ENCODE peak calls at places on chromosome 9, in five cellular contexts. One of them, this sample, is unnamed.

GRCh38 chr9:113603773-113604172 is 140.2 kb downstream of the RGS3 start:
- DNase-seq in H9: no peak
- DNase-seq in small intestine: no peak
- DNase-seq in mammary epithelial cell: no peak
- DNase-seq in dorsolateral prefrontal cortex: no peak
- DNase-seq in this sample: no peak

GRCh38 chr9:114031037-114031436 is 47.1 kb downstream of the AMBP start:
- DNase-seq in H9: no peak
- DNase-seq in small intestine: no peak
- DNase-seq in mammary epithelial cell: no peak
- DNase-seq in dorsolateral prefrontal cortex: no peak
- DNase-seq in this sample: no peak

GRCh38 chr9:102049586-102050246 is 311.3 kb upstream of the GRIN3A start:
- DNase-seq in H9: no peak
- DNase-seq in small intestine: no peak
- DNase-seq in mammary epithelial cell: no peak
- DNase-seq in dorsolateral prefrontal cortex: no peak
- DNase-seq in this sample: no peak

GRCh38 chr9:120942186-120943001 is 15.8 kb upstream of the TRAF1 start:
- DNase-seq in H9: no peak
- DNase-seq in small intestine: no peak
- DNase-seq in mammary epithelial cell: no peak
- DNase-seq in dorsolateral prefrontal cortex: no peak
- DNase-seq in this sample: no peak

GRCh38 chr9:35954942-35955546 is 2.9 kb downstream of the OR2S2 start:
- DNase-seq in H9: peak; percentile 62
- DNase-seq in small intestine: peak; percentile 76
- DNase-seq in mammary epithelial cell: peak; percentile 63
- DNase-seq in dorsolateral prefrontal cortex: peak; percentile 53
- DNase-seq in this sample: peak; percentile 27

GRCh38 chr9:116594552-116594951 is 92.6 kb upstream of the TRIM32 start:
- DNase-seq in H9: no peak
- DNase-seq in small intestine: no peak
- DNase-seq in mammary epithelial cell: peak; percentile 72
- DNase-seq in dorsolateral prefrontal cortex: no peak
- DNase-seq in this sample: peak; percentile 51

GRCh38 chr9:134171316-134172197 is 7.2 kb upstream of the RNU6ATAC start:
- DNase-seq in H9: no peak
- DNase-seq in small intestine: no peak
- DNase-seq in mammary epithelial cell: peak; percentile 32
- DNase-seq in dorsolateral prefrontal cortex: no peak
- DNase-seq in this sample: no peak

GRCh38 chr9:14183001-14183400 is 130.9 kb downstream of the NFIB start:
- DNase-seq in H9: no peak
- DNase-seq in small intestine: no peak
- DNase-seq in mammary epithelial cell: peak; percentile 77
- DNase-seq in dorsolateral prefrontal cortex: no peak
- DNase-seq in this sample: no peak

GRCh38 chr9:128552153-128552743 is at the start of gene SPTAN1:
- DNase-seq in H9: peak; percentile 93
- DNase-seq in small intestine: peak; percentile 86
- DNase-seq in mammary epithelial cell: peak; percentile 90
- DNase-seq in dorsolateral prefrontal cortex: peak; percentile 92
- DNase-seq in this sample: peak; percentile 40

GRCh38 chr9:137035507-137035834 is 3.6 kb upstream of the FUT7 start:
- DNase-seq in H9: no peak
- DNase-seq in small intestine: no peak
- DNase-seq in mammary epithelial cell: no peak
- DNase-seq in dorsolateral prefrontal cortex: no peak
- DNase-seq in this sample: no peak

GRCh38 chr9:137316012-137316981 is 14.2 kb upstream of the NRARP start:
- DNase-seq in H9: peak; percentile 68
- DNase-seq in small intestine: peak; percentile 47
- DNase-seq in mammary epithelial cell: peak; percentile 32
- DNase-seq in dorsolateral prefrontal cortex: no peak
- DNase-seq in this sample: no peak

GRCh38 chr9:133656211-133657119 is 20.3 kb downstream of the DBH start:
- DNase-seq in H9: no peak
- DNase-seq in small intestine: peak; percentile 31
- DNase-seq in mammary epithelial cell: peak; percentile 16
- DNase-seq in dorsolateral prefrontal cortex: no peak
- DNase-seq in this sample: no peak

GRCh38 chr9:109907810-109908458 is 127.9 kb downstream of the PALM2AKAP2 start:
- DNase-seq in H9: no peak
- DNase-seq in small intestine: peak; percentile 40
- DNase-seq in mammary epithelial cell: no peak
- DNase-seq in dorsolateral prefrontal cortex: no peak
- DNase-seq in this sample: no peak
- H3K27ac ChIP-seq in H9: no peak overlapping the region
- H3K27ac ChIP-seq in small intestine: no peak overlapping the region
- H3K27ac ChIP-seq in mammary epithelial cell: no peak overlapping the region
- H3K27ac ChIP-seq in dorsolateral prefrontal cortex: peak overlapping the region; percentile 65
- H3K27ac ChIP-seq in this sample: no peak overlapping the region

GRCh38 chr9:97753364-97753763 is 56.2 kb upstream of the XPA start:
- DNase-seq in H9: no peak
- DNase-seq in small intestine: no peak
- DNase-seq in mammary epithelial cell: no peak
- DNase-seq in dorsolateral prefrontal cortex: no peak
- DNase-seq in this sample: no peak
- H3K27ac ChIP-seq in H9: no peak overlapping the region
- H3K27ac ChIP-seq in small intestine: no peak overlapping the region
- H3K27ac ChIP-seq in mammary epithelial cell: no peak overlapping the region
- H3K27ac ChIP-seq in dorsolateral prefrontal cortex: no peak overlapping the region
- H3K27ac ChIP-seq in this sample: no peak overlapping the region

GRCh38 chr9:125262217-125262991 is 778 bp downstream of the GAPVD1 start:
- DNase-seq in H9: no peak
- DNase-seq in small intestine: no peak
- DNase-seq in mammary epithelial cell: no peak
- DNase-seq in dorsolateral prefrontal cortex: peak; percentile 14
- DNase-seq in this sample: no peak
- H3K27ac ChIP-seq in H9: no peak overlapping the region
- H3K27ac ChIP-seq in small intestine: peak overlapping the region; percentile 9
- H3K27ac ChIP-seq in mammary epithelial cell: peak overlapping the region; percentile 43
- H3K27ac ChIP-seq in dorsolateral prefrontal cortex: peak overlapping the region; percentile 82
- H3K27ac ChIP-seq in this sample: peak overlapping the region; percentile 49

DNA sequence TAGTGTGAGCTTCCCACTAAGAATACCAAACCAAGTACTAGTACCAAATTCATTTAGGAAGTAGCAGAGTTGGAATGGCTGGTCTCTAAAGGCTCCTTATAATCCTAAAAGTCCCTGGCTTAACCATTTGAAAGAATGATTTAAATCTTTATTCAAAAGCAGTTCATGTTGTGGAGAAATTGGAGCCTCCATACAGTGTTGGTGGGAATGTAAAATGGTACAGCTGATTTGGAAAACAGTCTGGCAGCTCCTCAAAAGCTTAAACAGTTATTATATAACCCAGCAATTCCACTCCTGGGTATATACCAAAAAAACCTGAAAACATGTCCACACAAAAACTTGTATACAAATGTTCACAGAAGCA is 2.9 kb downstream of the PLIN2 start:
- DNase-seq in H9: no peak
- DNase-seq in small intestine: no peak
- DNase-seq in mammary epithelial cell: no peak
- DNase-seq in dorsolateral prefrontal cortex: no peak
- DNase-seq in this sample: no peak
- H3K27ac ChIP-seq in H9: no peak overlapping the region
- H3K27ac ChIP-seq in small intestine: peak overlapping the region; percentile 58
- H3K27ac ChIP-seq in mammary epithelial cell: no peak overlapping the region
- H3K27ac ChIP-seq in dorsolateral prefrontal cortex: no peak overlapping the region
- H3K27ac ChIP-seq in this sample: peak overlapping the region; percentile 56

GRCh38 chr9:71685988-71686387 is 82.3 kb downstream of the CEMIP2 start:
- DNase-seq in H9: no peak
- DNase-seq in small intestine: no peak
- DNase-seq in mammary epithelial cell: no peak
- DNase-seq in dorsolateral prefrontal cortex: no peak
- DNase-seq in this sample: no peak
- H3K27ac ChIP-seq in H9: no peak overlapping the region
- H3K27ac ChIP-seq in small intestine: no peak overlapping the region
- H3K27ac ChIP-seq in mammary epithelial cell: no peak overlapping the region
- H3K27ac ChIP-seq in dorsolateral prefrontal cortex: no peak overlapping the region
- H3K27ac ChIP-seq in this sample: peak overlapping the region; percentile 19

GRCh38 chr9:95516221-95516735 is 493 bp downstream of the PTCH1 start:
- DNase-seq in H9: no peak
- DNase-seq in small intestine: no peak
- DNase-seq in mammary epithelial cell: no peak
- DNase-seq in dorsolateral prefrontal cortex: peak; percentile 35
- DNase-seq in this sample: no peak
- H3K27ac ChIP-seq in H9: no peak overlapping the region
- H3K27ac ChIP-seq in small intestine: no peak overlapping the region
- H3K27ac ChIP-seq in mammary epithelial cell: no peak overlapping the region
- H3K27ac ChIP-seq in dorsolateral prefrontal cortex: peak overlapping the region; percentile 71
- H3K27ac ChIP-seq in this sample: no peak overlapping the region

DNA sequence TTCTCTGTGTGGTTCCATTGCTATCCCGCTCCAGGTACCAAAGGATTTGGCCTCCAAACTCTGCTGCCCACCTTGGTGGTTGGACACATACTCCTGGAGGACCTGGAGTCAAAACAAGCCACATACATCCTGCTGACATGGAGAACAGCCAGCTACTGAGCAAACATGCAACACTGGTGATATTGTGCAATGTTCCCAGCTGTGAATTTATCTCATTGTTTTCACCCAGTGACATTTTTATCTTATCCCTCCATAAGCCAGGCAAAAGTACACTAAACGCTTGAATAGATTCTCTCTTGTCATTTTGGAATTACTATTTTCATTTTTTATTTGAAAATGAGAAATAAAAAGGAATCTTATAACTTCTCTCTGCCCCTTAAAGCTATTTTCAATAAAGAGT is 11.1 kb upstream of the CTSL start:
- DNase-seq in H9: no peak
- DNase-seq in small intestine: peak; percentile 21
- DNase-seq in mammary epithelial cell: peak; percentile 63
- DNase-seq in dorsolateral prefrontal cortex: no peak
- DNase-seq in this sample: peak; percentile 22
- H3K27ac ChIP-seq in H9: no peak overlapping the region
- H3K27ac ChIP-seq in small intestine: no peak overlapping the region
- H3K27ac ChIP-seq in mammary epithelial cell: no peak overlapping the region
- H3K27ac ChIP-seq in dorsolateral prefrontal cortex: peak overlapping the region; percentile 87
- H3K27ac ChIP-seq in this sample: peak overlapping the region; percentile 84

GRCh38 chr9:38060688-38061087 is 8.3 kb downstream of the SHB start:
- DNase-seq in H9: no peak
- DNase-seq in small intestine: no peak
- DNase-seq in mammary epithelial cell: no peak
- DNase-seq in dorsolateral prefrontal cortex: no peak
- DNase-seq in this sample: no peak

GRCh38 chr9:38061326-38061947 is 7.6 kb downstream of the SHB start:
- DNase-seq in H9: no peak
- DNase-seq in small intestine: no peak
- DNase-seq in mammary epithelial cell: no peak
- DNase-seq in dorsolateral prefrontal cortex: no peak
- DNase-seq in this sample: no peak

GRCh38 chr9:38063363-38063707 is 5.7 kb downstream of the SHB start:
- DNase-seq in H9: no peak
- DNase-seq in small intestine: no peak
- DNase-seq in mammary epithelial cell: no peak
- DNase-seq in dorsolateral prefrontal cortex: no peak
- DNase-seq in this sample: no peak

GRCh38 chr9:38062106-38062497 is 6.9 kb downstream of the SHB start:
- DNase-seq in H9: no peak
- DNase-seq in small intestine: no peak
- DNase-seq in mammary epithelial cell: no peak
- DNase-seq in dorsolateral prefrontal cortex: no peak
- DNase-seq in this sample: no peak

DNA sequence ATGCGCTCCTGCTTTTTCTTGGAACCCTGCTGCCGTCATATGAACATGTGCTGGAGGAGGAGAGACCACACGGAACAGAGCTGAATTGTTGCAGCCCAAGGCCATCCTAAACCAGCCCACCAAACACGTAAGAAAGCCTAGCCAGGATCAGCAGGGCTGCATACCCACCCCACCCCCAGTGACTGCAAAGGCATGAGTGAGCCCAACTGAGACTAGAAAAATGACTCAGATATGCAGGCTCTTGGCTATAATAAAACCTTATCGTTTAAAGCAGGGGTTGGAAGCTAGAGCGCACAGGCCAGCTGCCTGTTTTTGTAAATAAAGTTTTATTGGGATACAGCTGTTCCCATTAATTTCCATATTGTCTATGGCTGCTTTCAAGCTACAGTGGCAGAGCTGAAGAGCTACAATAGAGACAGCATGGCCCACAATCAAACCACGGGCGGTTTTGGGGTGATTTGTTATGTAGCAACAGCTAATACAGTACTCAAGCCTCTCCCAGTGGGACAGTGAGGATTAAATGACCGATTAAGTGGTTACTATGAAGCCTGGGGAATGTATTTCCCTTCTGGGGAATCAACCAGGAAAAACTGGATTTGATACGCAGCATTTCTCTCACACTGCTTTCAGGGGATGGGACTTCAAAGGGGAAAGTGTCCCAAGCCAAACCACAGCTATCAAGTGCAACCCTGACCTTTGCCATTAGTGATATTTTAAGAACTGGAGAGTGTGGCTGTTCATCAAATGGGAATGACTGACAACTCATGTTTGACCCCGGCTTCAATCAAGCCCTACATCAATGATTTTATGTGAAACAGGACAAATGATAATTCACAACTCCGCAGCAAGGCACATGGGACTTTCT is 6.3 kb downstream of the SHB start:
- DNase-seq in H9: no peak
- DNase-seq in small intestine: peak; percentile 61
- DNase-seq in mammary epithelial cell: no peak
- DNase-seq in dorsolateral prefrontal cortex: no peak
- DNase-seq in this sample: no peak
- H3K27ac ChIP-seq in H9: no peak overlapping the region
- H3K27ac ChIP-seq in small intestine: peak overlapping the region; percentile 24
- H3K27ac ChIP-seq in mammary epithelial cell: no peak overlapping the region
- H3K27ac ChIP-seq in dorsolateral prefrontal cortex: peak overlapping the region; percentile 6
- H3K27ac ChIP-seq in this sample: peak overlapping the region; percentile 9

GRCh38 chr9:69181908-69182353 is 7.9 kb downstream of the TJP2 start:
- DNase-seq in H9: no peak
- DNase-seq in small intestine: no peak
- DNase-seq in mammary epithelial cell: no peak
- DNase-seq in dorsolateral prefrontal cortex: no peak
- DNase-seq in this sample: no peak
- H3K27ac ChIP-seq in H9: no peak overlapping the region
- H3K27ac ChIP-seq in small intestine: no peak overlapping the region
- H3K27ac ChIP-seq in mammary epithelial cell: peak overlapping the region; percentile 99
- H3K27ac ChIP-seq in dorsolateral prefrontal cortex: peak overlapping the region; percentile 96
- H3K27ac ChIP-seq in this sample: peak overlapping the region; percentile 95

DNA sequence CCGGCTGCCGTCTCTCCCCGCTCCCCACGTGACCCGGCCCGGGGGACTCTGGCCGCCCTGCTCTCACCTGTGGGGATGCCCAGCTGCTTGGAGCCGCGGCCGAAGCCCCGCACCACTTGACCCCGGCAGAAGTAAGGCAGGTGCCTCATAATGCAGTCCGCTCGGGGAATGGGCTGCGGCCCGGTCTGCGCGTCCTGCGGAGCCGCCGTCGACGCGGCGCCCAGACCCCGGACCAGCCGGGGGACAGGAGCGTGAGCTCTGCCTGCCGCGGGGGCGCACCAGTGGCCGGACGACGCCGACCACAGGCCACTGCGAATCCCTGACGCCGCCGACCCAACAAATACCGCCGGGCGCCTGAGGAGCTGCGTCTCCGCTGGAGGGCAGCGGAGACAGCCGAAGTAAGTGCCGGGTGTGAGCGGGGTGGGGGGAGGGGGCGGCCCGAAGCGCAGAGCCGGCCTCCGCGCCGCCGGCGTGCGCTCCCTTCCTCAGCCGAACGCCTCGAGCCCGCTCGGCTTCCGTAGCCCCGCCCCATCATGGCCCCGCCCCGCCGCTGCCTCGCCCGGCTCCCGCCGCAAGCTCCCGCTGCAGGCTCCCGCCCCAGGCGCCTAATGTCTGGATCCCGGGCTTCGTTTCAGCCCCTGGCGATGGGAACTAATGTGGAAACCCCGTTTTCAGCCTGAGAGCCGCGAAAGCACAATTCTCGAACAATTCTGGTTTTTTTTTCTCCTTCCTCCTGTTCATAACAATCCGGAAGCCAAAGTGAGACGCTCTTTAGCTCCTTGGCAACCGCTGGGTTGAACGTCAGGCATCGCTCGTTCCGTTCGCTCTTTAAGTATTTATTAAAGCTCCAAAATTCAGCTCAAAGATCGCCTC is at the start of gene RFK:
- DNase-seq in H9: peak; percentile 95
- DNase-seq in small intestine: peak; percentile 88
- DNase-seq in mammary epithelial cell: peak; percentile 91
- DNase-seq in dorsolateral prefrontal cortex: peak; percentile 93
- DNase-seq in this sample: peak; percentile 66
- H3K27ac ChIP-seq in H9: no peak within 1 kb of the TSS
- H3K27ac ChIP-seq in small intestine: peak within 1 kb of the TSS; percentile 97
- H3K27ac ChIP-seq in mammary epithelial cell: peak within 1 kb of the TSS; percentile 95
- H3K27ac ChIP-seq in dorsolateral prefrontal cortex: peak within 1 kb of the TSS; percentile 88
- H3K27ac ChIP-seq in this sample: peak within 1 kb of the TSS; percentile 78